ENCODE peak calls at places on chromosomes 5 and 9, in four cellular contexts. I, R, E and M are unnamed samples.

GRCh38 chr9:113185271-113185670 is 34.5 kb downstream of the SLC31A2 start:
- DNase-seq in I (no peak), R (no peak), E (no peak), M (no peak)

GRCh38 chr9:117720555-117720954 is 16.4 kb downstream of the TLR4 start:
- DNase-seq in I (peak), R (no peak), E (no peak), M (no peak)

GRCh38 chr5:109409061-109409843 is 522 bp downstream of the PJA2 start:
- DNase-seq in I (peak), R (no peak), E (peak), M (peak)

GRCh38 chr9:91837982-91838731 is 111.9 kb downstream of the ROR2 start:
- DNase-seq in I (no peak), R (no peak), E (no peak), M (no peak)

GRCh38 chr9:7211657-7212056 is 453.9 kb downstream of the KDM4C start:
- DNase-seq in I (no peak), R (no peak), E (no peak), M (no peak)

GRCh38 chr5:179762079-179762780 is 29.6 kb downstream of the MAML1 start:
- DNase-seq in I (no peak), R (no peak), E (peak), M (no peak)

GRCh38 chr5:472076-472655 is 29.2 kb downstream of the EXOC3 start:
- DNase-seq in I (no peak), R (no peak), E (no peak), M (peak)

GRCh38 chr5:102453716-102454115 is 45.1 kb downstream of the SLCO6A1 start:
- DNase-seq in I (no peak), R (no peak), E (no peak), M (no peak)

GRCh38 chr9:104074876-104075275 is 19.2 kb upstream of the SMC2 start:
- DNase-seq in I (no peak), R (peak), E (no peak), M (peak)

GRCh38 chr9:31320507-31320906 is 1063.9 kb upstream of the ACO1 start:
- DNase-seq in I (no peak), R (no peak), E (no peak), M (no peak)

GRCh38 chr9:73091909-73092308 is 59.8 kb upstream of the ANXA1 start:
- DNase-seq in I (no peak), R (no peak), E (no peak), M (no peak)

GRCh38 chr5:135662683-135663082 is 83.9 kb upstream of the CXCL14 start:
- DNase-seq in I (no peak), R (no peak), E (no peak), M (no peak)

GRCh38 chr9:126534431-126535186 is 79.1 kb upstream of the LMX1B start:
- DNase-seq in I (no peak), R (no peak), E (no peak), M (no peak)

GRCh38 chr5:69213513-69214215 is 21.0 kb upstream of the CDK7 start:
- DNase-seq in I (no peak), R (peak), E (no peak), M (no peak)

GRCh38 chr5:34622046-34622435 is 34.1 kb upstream of the RAI14 start:
- DNase-seq in I (no peak), R (no peak), E (no peak), M (no peak)

GRCh38 chr9:114038724-114039313 is 39.3 kb downstream of the AMBP start:
- DNase-seq in I (no peak), R (no peak), E (no peak), M (peak)

GRCh38 chr5:148697177-148697820 is 43.0 kb upstream of the HTR4 start:
- DNase-seq in I (no peak), R (peak), E (no peak), M (no peak)

GRCh38 chr5:166493627-166494026 is 1797.8 kb upstream of the WWC1 start:
- DNase-seq in I (no peak), R (no peak), E (no peak), M (no peak)

GRCh38 chr5:172245823-172246222 is 37.7 kb downstream of the UBTD2 start:
- DNase-seq in I (no peak), R (no peak), E (no peak), M (no peak)

GRCh38 chr5:122434547-122434946 is 122.5 kb downstream of the SNCAIP start:
- DNase-seq in I (no peak), R (no peak), E (no peak), M (no peak)

GRCh38 chr9:129737479-129738269 is 15.2 kb downstream of the PTGES start:
- DNase-seq in I (peak), R (no peak), E (peak), M (peak)

GRCh38 chr5:141567513-141568117 is 51.2 kb downstream of the DIAPH1 start:
- DNase-seq in I (no peak), R (no peak), E (no peak), M (no peak)

GRCh38 chr5:170572453-170572852 is 68.6 kb downstream of the KCNIP1 start:
- DNase-seq in I (no peak), R (no peak), E (no peak), M (peak)

GRCh38 chr9:106846847-106847246 is 16.1 kb upstream of the ZNF462 start:
- DNase-seq in I (no peak), R (no peak), E (no peak), M (no peak)

GRCh38 chr9:15999422-16000339 is 446.8 kb downstream of the CCDC171 start:
- DNase-seq in I (no peak), R (peak), E (no peak), M (peak)

GRCh38 chr5:179212870-179213269 is 132.4 kb downstream of the ADAMTS2 start:
- DNase-seq in I (no peak), R (no peak), E (no peak), M (no peak)

GRCh38 chr5:93580387-93581100 is 475 bp downstream of the NR2F1-AS1 start:
- DNase-seq in I (no peak), R (no peak), E (no peak), M (peak)

GRCh38 chr5:141608046-141608445 is 10.8 kb downstream of the DIAPH1 start:
- DNase-seq in I (no peak), R (no peak), E (no peak), M (no peak)

GRCh38 chr5:170273968-170274710 is 23.4 kb downstream of the LCP2 start:
- DNase-seq in I (no peak), R (no peak), E (peak), M (no peak)

GRCh38 chr5:132951858-132952257 is 11.6 kb downstream of the AFF4 start:
- DNase-seq in I (no peak), R (no peak), E (no peak), M (no peak)

GRCh38 chr5:56303511-56303910 is 70.4 kb upstream of the ANKRD55 start:
- DNase-seq in I (no peak), R (no peak), E (no peak), M (no peak)

GRCh38 chr5:92659246-92659645 is 921.8 kb downstream of the NR2F1-AS1 start:
- DNase-seq in I (no peak), R (no peak), E (no peak), M (no peak)

GRCh38 chr5:59180515-59180914 is 597.6 kb downstream of the RAB3C start:
- DNase-seq in I (no peak), R (no peak), E (no peak), M (no peak)

GRCh38 chr9:134818000-134818568 is 62.5 kb upstream of the FCN2 start:
- DNase-seq in I (no peak), R (no peak), E (no peak), M (no peak)

DNA sequence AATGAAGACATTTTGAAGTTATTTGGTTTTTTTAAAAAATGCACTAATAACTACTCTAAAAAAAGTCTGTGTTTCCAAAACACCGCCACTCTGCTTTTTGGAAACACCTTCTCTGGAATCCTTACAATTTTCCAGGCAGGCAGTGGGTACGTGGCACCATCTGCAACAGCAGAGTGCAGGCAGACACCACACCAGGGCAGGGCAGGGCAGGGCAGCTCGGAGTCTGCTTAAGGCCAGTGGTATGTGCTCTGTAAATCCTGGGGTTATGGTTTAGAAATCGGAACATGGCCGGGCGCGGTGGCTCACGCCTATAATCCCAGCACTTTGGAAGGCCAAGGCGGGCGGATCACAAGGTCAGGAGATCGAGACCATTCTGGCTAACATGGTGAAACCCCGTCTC is 97.6 kb downstream of the TLE1 start:
- DNase-seq in I (no peak), R (no peak), E (no peak), M (no peak)
- H3K27ac ChIP-seq in I (no peak), R (no peak), E (no peak), M (no peak)

GRCh38 chr5:176996780-176997179 is 9.8 kb downstream of the UIMC1 start:
- DNase-seq in I (no peak), R (no peak), E (no peak), M (no peak)
- H3K27ac ChIP-seq in I (no peak), R (no peak), E (no peak), M (no peak)

GRCh38 chr5:178191661-178192060 is 4.5 kb upstream of the GMCL2 start:
- DNase-seq in I (no peak), R (no peak), E (no peak), M (no peak)

GRCh38 chr5:178193251-178193809 is 6.2 kb upstream of the GMCL2 start:
- DNase-seq in I (no peak), R (no peak), E (no peak), M (no peak)

GRCh38 chr5:178192787-178193186 is 5.6 kb upstream of the GMCL2 start:
- DNase-seq in I (no peak), R (no peak), E (no peak), M (no peak)

GRCh38 chr5:178192244-178192643 is 5.1 kb upstream of the GMCL2 start:
- DNase-seq in I (no peak), R (no peak), E (no peak), M (no peak)

GRCh38 chr5:178194026-178194425 is 6.9 kb upstream of the GMCL2 start:
- DNase-seq in I (no peak), R (no peak), E (no peak), M (no peak)
- H3K27ac ChIP-seq in I (no peak), R (no peak), E (no peak), M (no peak)

DNA sequence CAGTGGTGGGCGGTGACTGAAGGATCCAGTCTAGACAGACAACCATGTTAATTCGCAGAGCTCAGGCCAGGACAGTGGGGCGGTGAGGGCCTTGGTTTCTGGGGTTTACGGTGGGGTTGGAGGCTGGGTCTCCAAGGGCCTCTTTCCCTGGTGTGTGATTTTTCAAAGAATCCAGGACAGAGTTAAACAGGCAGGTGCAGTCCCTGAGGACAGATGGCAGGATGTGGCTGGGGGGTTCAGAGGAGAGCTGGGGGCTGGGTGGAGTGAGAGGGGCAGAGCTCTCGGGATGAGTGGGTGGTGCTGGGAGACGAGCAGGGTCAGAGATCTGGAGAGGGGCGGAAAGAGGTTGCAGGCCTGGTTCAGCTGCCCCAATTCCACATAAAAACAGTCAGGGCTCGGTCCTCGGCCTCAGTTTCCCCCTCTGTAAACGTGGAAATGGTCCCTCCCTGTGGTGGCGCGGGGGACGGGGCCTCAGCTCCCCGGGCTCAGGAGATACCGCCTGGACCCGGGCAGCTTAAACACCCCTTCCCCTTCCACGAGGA is 145.9 kb downstream of the GAPVD1 start:
- DNase-seq in I (no peak), R (no peak), E (no peak), M (no peak)
- H3K27ac ChIP-seq in I (no peak), R (no peak), E (no peak), M (no peak)

GRCh38 chr9:34976441-34976840 is 13.1 kb upstream of the DNAJB5 start:
- DNase-seq in I (no peak), R (no peak), E (no peak), M (no peak)
- H3K27ac ChIP-seq in I (no peak), R (no peak), E (no peak), M (no peak)

DNA sequence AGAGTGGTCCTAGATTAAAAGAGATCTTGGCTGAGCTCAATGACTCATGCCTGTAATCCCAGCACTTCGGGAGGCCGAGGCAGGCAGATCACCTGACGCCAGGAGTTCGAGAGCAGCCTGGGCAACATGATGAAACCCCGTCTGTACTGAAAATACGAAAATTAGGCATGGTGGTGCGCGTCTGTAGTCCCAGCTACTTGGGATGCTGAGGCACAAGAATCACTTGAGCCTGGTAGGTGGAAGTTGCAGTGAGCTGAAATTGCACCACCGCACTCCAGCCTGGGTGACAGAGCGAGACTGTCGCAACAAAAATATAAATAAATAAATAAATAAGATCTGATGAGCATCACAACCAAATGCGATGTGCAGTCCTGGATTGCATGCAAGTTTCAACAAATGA is 8.7 kb upstream of the ENG start:
- DNase-seq in I (no peak), R (no peak), E (no peak), M (no peak)
- H3K27ac ChIP-seq in I (peak), R (no peak), E (no peak), M (no peak)